ENCODE peak calls at places on chromosomes 12 and 14, in five cellular contexts. R is brain microvascular endothelial cell, C is pancreas, A is astrocyte, M is cardiac muscle cell. D is an unnamed sample. For H3K27me3, the result is how much of the 10 kb centered on the place peaks cover.

GRCh38 chr14:95993768-95994592 is 45.2 kb upstream of the C14orf132 start:
- DNase-seq in R (peak), C (peak), A (peak), M (peak), D (peak)

GRCh38 chr12:39839072-39839471 is 219.5 kb upstream of the ABCD2 start:
- DNase-seq in R (no peak), C (peak), A (no peak), M (no peak), D (no peak)

GRCh38 chr12:19740472-19741131 is 301.3 kb downstream of the AEBP2 start:
- DNase-seq in R (no peak), C (no peak), A (no peak), M (no peak), D (no peak)

GRCh38 chr12:101927999-101928398 is 50.6 kb downstream of the DRAM1 start:
- DNase-seq in R (no peak), C (no peak), A (no peak), M (no peak), D (no peak)

GRCh38 chr12:131801254-131801866 is 26.8 kb upstream of the MMP17 start:
- DNase-seq in R (no peak), C (no peak), A (no peak), M (no peak), D (no peak)

GRCh38 chr12:19382111-19382526 is 57.2 kb upstream of the AEBP2 start:
- DNase-seq in R (peak), C (no peak), A (peak), M (no peak), D (no peak)

GRCh38 chr12:121087467-121088207 is 45.0 kb upstream of the P2RX7 start:
- DNase-seq in R (no peak), C (no peak), A (no peak), M (no peak), D (no peak)

GRCh38 chr12:94109154-94109553 is 39.2 kb upstream of the PLXNC1 start:
- DNase-seq in R (peak), C (no peak), A (peak), M (no peak), D (no peak)

GRCh38 chr12:121050725-121051124 is 11.7 kb upstream of the OASL start:
- DNase-seq in R (peak), C (no peak), A (no peak), M (no peak), D (no peak)

GRCh38 chr12:91565246-91565645 is 382.6 kb upstream of the DCN start:
- DNase-seq in R (peak), C (no peak), A (peak), M (no peak), D (peak)

GRCh38 chr12:57479376-57480115 is at the start of gene ARHGAP9:
- DNase-seq in R (no peak), C (no peak), A (no peak), M (no peak), D (no peak)

GRCh38 chr12:106753526-106753925 is 21.0 kb upstream of the RIC8B start:
- DNase-seq in R (no peak), C (no peak), A (no peak), M (no peak), D (no peak)

GRCh38 chr14:104691546-104692260 is 2.3 kb downstream of the INF2 start:
- DNase-seq in R (no peak), C (no peak), A (no peak), M (no peak), D (no peak)

GRCh38 chr14:69002069-69002468 is 23.0 kb upstream of the ACTN1 start:
- DNase-seq in R (no peak), C (peak), A (no peak), M (peak), D (no peak)

GRCh38 chr12:46388427-46388992 is 15.9 kb upstream of the SLC38A2 start:
- DNase-seq in R (no peak), C (no peak), A (peak), M (no peak), D (no peak)

GRCh38 chr12:530308-530707 is 70.6 kb downstream of the B4GALNT3 start:
- DNase-seq in R (no peak), C (no peak), A (peak), M (no peak), D (no peak)

GRCh38 chr12:97941686-97942354 is 479.2 kb downstream of the RMST start:
- DNase-seq in R (no peak), C (no peak), A (no peak), M (no peak), D (no peak)

GRCh38 chr14:53367631-53368030 is 214.5 kb upstream of the DDHD1 start:
- DNase-seq in R (no peak), C (no peak), A (peak), M (no peak), D (no peak)

GRCh38 chr12:57089259-57090245 is 638 bp downstream of the NAB2 start:
- DNase-seq in R (peak), C (peak), A (peak), M (peak), D (peak)

GRCh38 chr12:4288296-4289019 is 14.9 kb downstream of the CCND2 start:
- DNase-seq in R (no peak), C (no peak), A (no peak), M (no peak), D (no peak)

GRCh38 chr12:63052696-63053095 is 98.3 kb downstream of the AVPR1A start:
- DNase-seq in R (no peak), C (no peak), A (no peak), M (no peak), D (no peak)

GRCh38 chr14:36935976-36936678 is 236.3 kb downstream of the SLC25A21 start:
- DNase-seq in R (no peak), C (no peak), A (peak), M (no peak), D (no peak)

GRCh38 chr12:51217133-51217967 is 512 bp downstream of the POU6F1 start:
- DNase-seq in R (peak), C (peak), A (no peak), M (peak), D (peak)

GRCh38 chr12:90004319-90005074 is 295.9 kb upstream of the ATP2B1 start:
- DNase-seq in R (no peak), C (no peak), A (no peak), M (peak), D (no peak)

GRCh38 chr12:90015228-90015627 is 306.6 kb upstream of the ATP2B1 start:
- DNase-seq in R (no peak), C (no peak), A (peak), M (no peak), D (no peak)

GRCh38 chr12:90008277-90008676 is 299.6 kb upstream of the ATP2B1 start:
- DNase-seq in R (no peak), C (no peak), A (no peak), M (no peak), D (no peak)

GRCh38 chr12:90013409-90013808 is 304.8 kb upstream of the ATP2B1 start:
- DNase-seq in R (no peak), C (no peak), A (no peak), M (no peak), D (no peak)

DNA sequence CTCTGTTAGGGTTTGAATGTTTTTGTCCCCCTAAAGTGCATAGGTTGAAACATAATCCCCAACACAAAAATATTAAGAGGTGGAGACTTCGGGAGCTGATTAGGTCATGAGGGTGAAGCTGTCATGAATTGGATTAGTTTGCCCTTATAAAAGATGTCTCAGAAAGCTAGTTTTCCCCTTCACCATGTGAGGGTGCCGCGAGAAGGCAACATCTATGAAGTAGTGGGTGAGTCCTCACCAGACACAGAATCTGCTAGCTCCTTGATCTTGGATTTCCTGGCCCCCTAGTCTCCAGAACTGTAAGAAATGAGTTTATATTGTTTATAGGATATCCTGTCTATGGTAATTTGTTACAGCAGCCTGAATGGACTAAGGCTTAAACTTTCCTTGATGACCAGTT is 301.5 kb upstream of the ATP2B1 start:
- DNase-seq in R (peak), C (no peak), A (no peak), M (no peak), D (no peak)
- TF ChIP-seq CTCF in R (peak), C (no peak), A (no peak), M (no peak), D (no peak)

GRCh38 chr14:99270491-99271287 is 1.3 kb downstream of the BCL11B start:
- DNase-seq in R (no peak), C (no peak), A (no peak), M (peak), D (no peak)

GRCh38 chr14:99267871-99268775 is 3.9 kb downstream of the BCL11B start:
- DNase-seq in R (no peak), C (no peak), A (no peak), M (no peak), D (no peak)

GRCh38 chr14:99271288-99271941 is 582 bp downstream of the BCL11B start:
- DNase-seq in R (no peak), C (no peak), A (no peak), M (no peak), D (no peak)

GRCh38 chr14:99266181-99267178 is 5.5 kb downstream of the BCL11B start:
- DNase-seq in R (peak), C (peak), A (peak), M (peak), D (peak)

GRCh38 chr14:99268776-99269510 is 3.1 kb downstream of the BCL11B start:
- DNase-seq in R (no peak), C (no peak), A (no peak), M (no peak), D (no peak)
- H3K27me3 ChIP-seq in R (under half), C (under half), A (half or more), M (half or more), D (under half)

DNA sequence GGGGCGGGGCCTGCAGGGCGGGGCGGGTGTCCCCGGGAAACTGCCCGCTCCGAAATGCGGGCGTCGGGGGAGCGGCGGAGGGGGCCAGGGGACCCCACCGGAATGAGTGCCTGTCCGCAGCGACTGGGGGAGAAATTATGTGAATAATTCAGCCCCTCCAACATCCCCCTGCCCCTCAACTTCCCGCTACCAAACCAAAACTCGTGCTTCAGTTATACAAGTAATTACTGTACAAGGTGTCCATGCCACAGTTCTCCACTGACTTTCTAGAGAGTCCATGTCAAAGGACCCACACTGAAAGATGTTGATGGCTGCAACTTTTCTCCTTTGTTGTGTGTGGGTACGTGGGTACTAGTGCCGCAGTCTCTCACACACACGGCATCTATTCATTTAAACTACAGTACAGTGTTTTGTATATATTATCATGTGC is 407 bp upstream of the CDK17 start:
- DNase-seq in R (peak), C (no peak), A (no peak), M (no peak), D (no peak)
- TF ChIP-seq CTCF in R (no peak), C (no peak), A (no peak), M (no peak), D (no peak)

GRCh38 chr14:77347746-77348145 is 26.9 kb downstream of the GSTZ1 start:
- DNase-seq in R (no peak), C (no peak), A (no peak), M (no peak), D (no peak)

GRCh38 chr14:77355811-77356210 is 21.1 kb downstream of the TMED8 start:
- DNase-seq in R (no peak), C (no peak), A (no peak), M (no peak), D (no peak)

GRCh38 chr14:77353469-77354141 is 23.3 kb downstream of the TMED8 start:
- DNase-seq in R (no peak), C (no peak), A (no peak), M (no peak), D (no peak)
- H3K27me3 ChIP-seq in R (under half), C (under half), A (under half), M (under half), D (under half)

GRCh38 chr14:103604620-103605019 is 24.4 kb upstream of the KLC1 start:
- DNase-seq in R (no peak), C (no peak), A (no peak), M (no peak), D (no peak)

GRCh38 chr14:103611215-103611614 is 17.8 kb upstream of the KLC1 start:
- DNase-seq in R (no peak), C (no peak), A (no peak), M (no peak), D (no peak)

GRCh38 chr14:103607822-103608221 is 21.2 kb upstream of the KLC1 start:
- DNase-seq in R (no peak), C (no peak), A (no peak), M (no peak), D (no peak)

GRCh38 chr14:103607039-103607668 is 21.9 kb upstream of the KLC1 start:
- DNase-seq in R (peak), C (peak), A (peak), M (peak), D (peak)
- TF ChIP-seq CTCF in R (peak), C (no peak), A (peak), M (peak), D (no peak)

DNA sequence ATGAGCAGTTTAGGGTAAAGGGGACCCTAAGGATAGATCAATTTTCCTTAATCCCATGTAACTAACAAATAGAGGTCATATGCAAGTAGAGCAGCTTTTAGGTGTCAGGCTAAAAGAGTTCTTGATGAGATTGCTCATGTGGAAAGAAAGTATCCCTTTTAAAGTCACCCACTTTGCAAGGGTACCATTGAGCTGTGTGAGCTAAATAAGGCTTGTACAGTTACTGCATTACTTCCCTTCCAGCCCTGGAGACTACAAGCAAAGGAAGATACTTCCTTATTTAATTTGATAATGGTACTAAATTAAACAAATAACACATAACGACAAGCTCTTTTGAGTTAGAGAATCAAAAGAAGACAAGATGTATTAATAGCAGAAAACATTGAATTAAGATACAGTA is 191.7 kb downstream of the TMX1 start:
- DNase-seq in R (no peak), C (no peak), A (no peak), M (no peak), D (no peak)
- H3K27me3 ChIP-seq in R (under half), C (under half), A (under half), M (under half), D (under half)

GRCh38 chr12:125332900-125333299 is 267.7 kb downstream of the AACS start:
- DNase-seq in R (no peak), C (no peak), A (no peak), M (no peak), D (no peak)
- TF ChIP-seq CTCF in R (peak), C (no peak), A (no peak), M (peak), D (no peak)

GRCh38 chr12:130009961-130010360 is 106.1 kb upstream of the TMEM132D start:
- DNase-seq in R (no peak), C (no peak), A (no peak), M (no peak), D (no peak)

GRCh38 chr12:130014485-130014807 is 110.6 kb upstream of the TMEM132D start:
- DNase-seq in R (no peak), C (no peak), A (no peak), M (peak), D (no peak)

GRCh38 chr12:130013771-130014484 is 110.1 kb upstream of the TMEM132D start:
- DNase-seq in R (peak), C (peak), A (no peak), M (peak), D (no peak)

GRCh38 chr12:130008241-130008640 is 104.4 kb upstream of the TMEM132D start:
- DNase-seq in R (no peak), C (no peak), A (no peak), M (no peak), D (no peak)

GRCh38 chr12:130011611-130012385 is 108.0 kb upstream of the TMEM132D start:
- DNase-seq in R (no peak), C (no peak), A (no peak), M (no peak), D (no peak)
- H3K27me3 ChIP-seq in R (under half), C (under half), A (under half), M (under half), D (under half)

D was measured in uterus.